ENCODE peak calls at places on chromosome 5, in five cellular contexts. One of them, this sample, is unnamed.

GRCh38 chr5:159097461-159098284 is 2.0 kb downstream of the EBF1 start:
- DNase-seq in Peyer's patch: no peak
- DNase-seq in heart left ventricle: peak; percentile 50
- DNase-seq in A549: no peak
- DNase-seq in ovary: peak; percentile 64
- DNase-seq in this sample: peak; percentile 36

GRCh38 chr5:170297589-170298462 is at the start of gene LCP2:
- DNase-seq in Peyer's patch: no peak
- DNase-seq in heart left ventricle: no peak
- DNase-seq in A549: no peak
- DNase-seq in ovary: no peak
- DNase-seq in this sample: peak; percentile 9

GRCh38 chr5:102771435-102771834 is 16.3 kb downstream of the PAM start:
- DNase-seq in Peyer's patch: no peak
- DNase-seq in heart left ventricle: no peak
- DNase-seq in A549: no peak
- DNase-seq in ovary: no peak
- DNase-seq in this sample: no peak

GRCh38 chr5:172669808-172670402 is 28.8 kb downstream of the NEURL1B start:
- DNase-seq in Peyer's patch: peak; percentile 28
- DNase-seq in heart left ventricle: no peak
- DNase-seq in A549: no peak
- DNase-seq in ovary: no peak
- DNase-seq in this sample: no peak

GRCh38 chr5:63401434-63402046 is 560.7 kb downstream of the HTR1A start:
- DNase-seq in Peyer's patch: no peak
- DNase-seq in heart left ventricle: peak; percentile 31
- DNase-seq in A549: peak; percentile 8
- DNase-seq in ovary: peak; percentile 55
- DNase-seq in this sample: no peak

GRCh38 chr5:141898448-141899094 is 20.4 kb upstream of the PCDH1 start:
- DNase-seq in Peyer's patch: no peak
- DNase-seq in heart left ventricle: no peak
- DNase-seq in A549: no peak
- DNase-seq in ovary: no peak
- DNase-seq in this sample: no peak

GRCh38 chr5:31607546-31607945 is 31.4 kb upstream of the PDZD2 start:
- DNase-seq in Peyer's patch: no peak
- DNase-seq in heart left ventricle: no peak
- DNase-seq in A549: no peak
- DNase-seq in ovary: no peak
- DNase-seq in this sample: no peak

GRCh38 chr5:31611002-31611401 is 27.9 kb upstream of the PDZD2 start:
- DNase-seq in Peyer's patch: no peak
- DNase-seq in heart left ventricle: no peak
- DNase-seq in A549: no peak
- DNase-seq in ovary: no peak
- DNase-seq in this sample: no peak

GRCh38 chr5:154288145-154288544 is 97.6 kb downstream of the GALNT10 start:
- DNase-seq in Peyer's patch: no peak
- DNase-seq in heart left ventricle: no peak
- DNase-seq in A549: no peak
- DNase-seq in ovary: peak; percentile 40
- DNase-seq in this sample: no peak

GRCh38 chr5:178394074-178394473 is 161.5 kb upstream of the PHYKPL start:
- DNase-seq in Peyer's patch: no peak
- DNase-seq in heart left ventricle: no peak
- DNase-seq in A549: no peak
- DNase-seq in ovary: no peak
- DNase-seq in this sample: no peak

GRCh38 chr5:37640088-37640487 is 199.8 kb downstream of the GDNF start:
- DNase-seq in Peyer's patch: no peak
- DNase-seq in heart left ventricle: no peak
- DNase-seq in A549: no peak
- DNase-seq in ovary: no peak
- DNase-seq in this sample: no peak

GRCh38 chr5:14665949-14666741 is 1.6 kb downstream of the OTULIN start:
- DNase-seq in Peyer's patch: no peak
- DNase-seq in heart left ventricle: peak; percentile 30
- DNase-seq in A549: peak; percentile 46
- DNase-seq in ovary: no peak
- DNase-seq in this sample: no peak

GRCh38 chr5:139809331-139809810 is 13.8 kb downstream of the PSD2 start:
- DNase-seq in Peyer's patch: peak; percentile 27
- DNase-seq in heart left ventricle: no peak
- DNase-seq in A549: no peak
- DNase-seq in ovary: no peak
- DNase-seq in this sample: no peak

GRCh38 chr5:180831139-180832080 is 28.8 kb upstream of the MGAT1 start:
- DNase-seq in Peyer's patch: peak; percentile 93
- DNase-seq in heart left ventricle: peak; percentile 93
- DNase-seq in A549: peak; percentile 90
- DNase-seq in ovary: peak; percentile 87
- DNase-seq in this sample: peak; percentile 83

GRCh38 chr5:98248949-98249348 is 524.5 kb upstream of the RGMB start:
- DNase-seq in Peyer's patch: no peak
- DNase-seq in heart left ventricle: no peak
- DNase-seq in A549: no peak
- DNase-seq in ovary: no peak
- DNase-seq in this sample: no peak

GRCh38 chr5:12330993-12331588 is 426.8 kb upstream of the CTNND2 start:
- DNase-seq in Peyer's patch: no peak
- DNase-seq in heart left ventricle: no peak
- DNase-seq in A549: no peak
- DNase-seq in ovary: no peak
- DNase-seq in this sample: no peak

GRCh38 chr5:98179791-98180755 is 593.4 kb upstream of the RGMB start:
- DNase-seq in Peyer's patch: no peak
- DNase-seq in heart left ventricle: no peak
- DNase-seq in A549: no peak
- DNase-seq in ovary: no peak
- DNase-seq in this sample: no peak

GRCh38 chr5:223791-224190 is 5.7 kb downstream of the SDHA start:
- DNase-seq in Peyer's patch: no peak
- DNase-seq in heart left ventricle: no peak
- DNase-seq in A549: no peak
- DNase-seq in ovary: no peak
- DNase-seq in this sample: no peak

GRCh38 chr5:72387985-72388384 is 67.8 kb downstream of the PTCD2 start:
- DNase-seq in Peyer's patch: no peak
- DNase-seq in heart left ventricle: no peak
- DNase-seq in A549: peak; percentile 68
- DNase-seq in ovary: no peak
- DNase-seq in this sample: no peak

GRCh38 chr5:178341091-178341960 is 108.7 kb upstream of the PHYKPL start:
- DNase-seq in Peyer's patch: no peak
- DNase-seq in heart left ventricle: peak; percentile 19
- DNase-seq in A549: no peak
- DNase-seq in ovary: no peak
- DNase-seq in this sample: no peak

GRCh38 chr5:53422539-53422938 is 57.9 kb upstream of the FST start:
- DNase-seq in Peyer's patch: no peak
- DNase-seq in heart left ventricle: no peak
- DNase-seq in A549: no peak
- DNase-seq in ovary: no peak
- DNase-seq in this sample: no peak

GRCh38 chr5:159951387-159951786 is 35.1 kb downstream of the ADRA1B start:
- DNase-seq in Peyer's patch: no peak
- DNase-seq in heart left ventricle: no peak
- DNase-seq in A549: no peak
- DNase-seq in ovary: no peak
- DNase-seq in this sample: no peak

GRCh38 chr5:103890313-103890712 is 327.7 kb upstream of the NUDT12 start:
- DNase-seq in Peyer's patch: no peak
- DNase-seq in heart left ventricle: no peak
- DNase-seq in A549: no peak
- DNase-seq in ovary: no peak
- DNase-seq in this sample: no peak

GRCh38 chr5:58315794-58316193 is 144.1 kb downstream of the PLK2 start:
- DNase-seq in Peyer's patch: no peak
- DNase-seq in heart left ventricle: no peak
- DNase-seq in A549: no peak
- DNase-seq in ovary: no peak
- DNase-seq in this sample: no peak

GRCh38 chr5:149724884-149725283 is 5.2 kb upstream of the PPARGC1B start:
- DNase-seq in Peyer's patch: no peak
- DNase-seq in heart left ventricle: no peak
- DNase-seq in A549: no peak
- DNase-seq in ovary: no peak
- DNase-seq in this sample: no peak

GRCh38 chr5:149727336-149728035 is 2.6 kb upstream of the PPARGC1B start:
- DNase-seq in Peyer's patch: no peak
- DNase-seq in heart left ventricle: no peak
- DNase-seq in A549: no peak
- DNase-seq in ovary: no peak
- DNase-seq in this sample: no peak

GRCh38 chr5:149725296-149725695 is 4.8 kb upstream of the PPARGC1B start:
- DNase-seq in Peyer's patch: no peak
- DNase-seq in heart left ventricle: no peak
- DNase-seq in A549: no peak
- DNase-seq in ovary: no peak
- DNase-seq in this sample: no peak

GRCh38 chr5:149723374-149723773 is 6.7 kb upstream of the PPARGC1B start:
- DNase-seq in Peyer's patch: no peak
- DNase-seq in heart left ventricle: no peak
- DNase-seq in A549: no peak
- DNase-seq in ovary: no peak
- DNase-seq in this sample: no peak

GRCh38 chr5:149724130-149724850 is 5.8 kb upstream of the PPARGC1B start:
- DNase-seq in Peyer's patch: no peak
- DNase-seq in heart left ventricle: no peak
- DNase-seq in A549: no peak
- DNase-seq in ovary: no peak
- DNase-seq in this sample: no peak
- TF ChIP-seq CTCF in Peyer's patch: peak; percentile 34
- TF ChIP-seq CTCF in heart left ventricle: no peak
- TF ChIP-seq CTCF in A549: no peak
- TF ChIP-seq CTCF in ovary: no peak
- TF ChIP-seq CTCF in this sample: no peak

GRCh38 chr5:112860929-112861637 is at the start of gene SRP19:
- DNase-seq in Peyer's patch: peak; percentile 94
- DNase-seq in heart left ventricle: peak; percentile 97
- DNase-seq in A549: peak; percentile 98
- DNase-seq in ovary: peak; percentile 94
- DNase-seq in this sample: peak; percentile 95
- TF ChIP-seq POLR2A in Peyer's patch: peak; percentile 56
- TF ChIP-seq POLR2A in heart left ventricle: no peak
- TF ChIP-seq POLR2A in A549: peak; percentile 45
- TF ChIP-seq POLR2A in ovary: peak; percentile 50
- TF ChIP-seq POLR2A in this sample: no peak

GRCh38 chr5:91170266-91170665 is 212.9 kb downstream of the ARRDC3 start:
- DNase-seq in Peyer's patch: no peak
- DNase-seq in heart left ventricle: no peak
- DNase-seq in A549: no peak
- DNase-seq in ovary: no peak
- DNase-seq in this sample: no peak
- H3K4me3 ChIP-seq in Peyer's patch: no peak overlapping the region
- H3K4me3 ChIP-seq in heart left ventricle: no peak overlapping the region
- H3K4me3 ChIP-seq in A549: no peak overlapping the region
- H3K4me3 ChIP-seq in ovary: no peak overlapping the region
- H3K4me3 ChIP-seq in this sample: no peak overlapping the region

DNA sequence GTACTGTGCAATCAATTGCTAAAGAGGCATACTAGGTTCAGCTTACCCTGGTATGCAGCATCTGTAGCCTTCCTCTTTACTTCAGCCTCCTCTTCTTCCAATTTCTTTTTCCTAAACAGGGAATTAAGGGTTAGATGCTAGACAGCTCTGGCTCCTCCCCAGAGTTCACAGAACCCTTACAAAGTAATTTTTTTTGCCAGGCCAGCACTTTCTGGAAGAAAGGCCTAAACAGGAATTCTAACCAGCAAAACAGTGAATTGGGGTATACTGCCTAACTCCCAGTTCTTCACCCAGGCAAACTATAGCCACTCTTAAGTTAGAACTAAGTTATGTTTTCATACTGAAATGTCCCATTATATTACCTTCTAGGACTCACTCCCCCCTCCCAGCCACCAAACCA is 8.1 kb downstream of the BRD8 start:
- DNase-seq in Peyer's patch: no peak
- DNase-seq in heart left ventricle: no peak
- DNase-seq in A549: no peak
- DNase-seq in ovary: no peak
- DNase-seq in this sample: no peak
- TF ChIP-seq CTCF in Peyer's patch: no peak
- TF ChIP-seq CTCF in heart left ventricle: no peak
- TF ChIP-seq CTCF in A549: no peak
- TF ChIP-seq CTCF in ovary: no peak
- TF ChIP-seq CTCF in this sample: no peak

DNA sequence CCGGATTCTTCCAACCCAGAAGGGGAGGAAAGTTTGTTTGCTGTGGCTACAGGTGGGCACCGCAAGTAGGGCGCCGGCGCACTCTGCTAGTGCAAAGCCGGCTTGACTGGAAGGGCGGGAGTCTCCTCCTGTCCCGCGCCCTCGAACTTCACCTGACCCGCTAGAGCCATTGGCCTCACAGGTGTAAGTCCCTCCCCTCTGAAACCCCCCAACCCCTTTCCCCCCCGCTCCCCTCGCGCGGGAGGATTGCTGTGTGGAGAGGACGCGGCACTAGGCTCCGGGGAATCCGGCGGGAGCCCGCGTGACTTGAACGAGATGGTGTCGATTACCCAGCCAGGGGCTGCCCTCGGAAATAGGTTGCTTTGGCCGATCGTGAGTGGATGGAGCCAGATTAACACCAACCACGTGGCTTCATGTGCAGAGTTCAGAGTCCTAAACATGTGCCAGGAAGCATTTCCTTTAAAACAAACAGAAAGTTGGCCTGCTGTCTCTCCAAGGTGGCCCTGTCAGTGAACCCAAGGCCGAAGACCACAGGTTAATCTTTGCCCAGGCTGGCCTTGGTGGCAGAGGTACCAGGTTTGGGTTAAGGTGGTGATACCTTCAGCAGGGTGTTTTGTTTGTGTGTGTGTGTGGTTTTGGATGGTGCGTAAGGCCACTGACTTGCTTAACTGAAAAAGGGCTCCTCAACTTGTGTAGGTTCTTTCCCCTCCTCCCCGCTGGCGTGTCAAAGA is 1.0 kb downstream of the IQGAP2 start:
- DNase-seq in Peyer's patch: peak; percentile 83
- DNase-seq in heart left ventricle: no peak
- DNase-seq in A549: peak; percentile 6
- DNase-seq in ovary: no peak
- DNase-seq in this sample: peak; percentile 24
- TF ChIP-seq POLR2A in Peyer's patch: no peak
- TF ChIP-seq POLR2A in heart left ventricle: no peak
- TF ChIP-seq POLR2A in A549: no peak
- TF ChIP-seq POLR2A in ovary: no peak
- TF ChIP-seq POLR2A in this sample: no peak

GRCh38 chr5:35002459-35002858 is 45.3 kb downstream of the AGXT2 start:
- DNase-seq in Peyer's patch: no peak
- DNase-seq in heart left ventricle: no peak
- DNase-seq in A549: no peak
- DNase-seq in ovary: no peak
- DNase-seq in this sample: no peak
- H3K4me3 ChIP-seq in Peyer's patch: no peak overlapping the region
- H3K4me3 ChIP-seq in heart left ventricle: no peak overlapping the region
- H3K4me3 ChIP-seq in A549: no peak overlapping the region
- H3K4me3 ChIP-seq in ovary: no peak overlapping the region
- H3K4me3 ChIP-seq in this sample: no peak overlapping the region